ENCODE peak calls at places on chromosome 18, in six cellular contexts. G, B, A, P, C and U are unnamed samples.

GRCh38 chr18:33440011-33440383 is 524 bp downstream of the CCDC178 start:
- DNase-seq in G (no peak), B (no peak), C (peak), A (no peak), P (peak), U (peak)

GRCh38 chr18:24656044-24656443 is 195.6 kb downstream of the HRH4 start:
- DNase-seq in C (no peak), B (no peak), A (no peak), P (no peak), G (no peak), U (no peak)

GRCh38 chr18:14942275-14942674 is 194.3 kb downstream of the ANKRD30B start:
- DNase-seq in G (no peak), B (no peak), C (no peak), P (no peak), A (no peak), U (no peak)

GRCh38 chr18:78992041-78992735 is 12.6 kb downstream of the SALL3 start:
- DNase-seq in A (no peak), C (no peak), P (no peak), G (no peak), B (no peak), U (no peak)

GRCh38 chr18:80252136-80252535 is 4.8 kb upstream of the PARD6G start:
- DNase-seq in B (no peak), A (no peak), P (no peak), G (no peak), C (no peak), U (no peak)

GRCh38 chr18:62131305-62131909 is 55.4 kb downstream of the PIGN start:
- DNase-seq in C (peak), A (peak), G (peak), B (no peak), P (peak), U (peak)

GRCh38 chr18:74806700-74807416 is 209.2 kb downstream of the ZNF407 start:
- DNase-seq in B (no peak), G (no peak), C (no peak), A (no peak), P (no peak), U (no peak)

GRCh38 chr18:53771664-53772063 is 452.8 kb downstream of the MBD2 start:
- DNase-seq in B (no peak), C (no peak), A (no peak), G (no peak), P (no peak), U (no peak)

GRCh38 chr18:57698571-57699276 is 77.1 kb upstream of the NARS1 start:
- DNase-seq in A (no peak), B (no peak), P (peak), G (no peak), C (no peak), U (no peak)

GRCh38 chr18:46333371-46334199 is 229.4 kb downstream of the HAUS1 start:
- DNase-seq in A (peak), B (no peak), C (no peak), P (peak), G (peak), U (no peak)

GRCh38 chr18:76621782-76622495 is 126.9 kb upstream of the ZNF516 start:
- DNase-seq in G (no peak), P (peak), A (peak), B (no peak), C (no peak), U (no peak)

GRCh38 chr18:44117821-44118220 is 562.9 kb upstream of the SETBP1 start:
- DNase-seq in A (no peak), C (no peak), P (no peak), B (no peak), G (no peak), U (no peak)

GRCh38 chr18:42025491-42025890 is 70.5 kb downstream of the PIK3C3 start:
- DNase-seq in C (no peak), P (no peak), B (no peak), G (no peak), A (no peak), U (no peak)

GRCh38 chr18:48319796-48320638 is 89.2 kb downstream of the ZBTB7C start:
- DNase-seq in A (no peak), P (no peak), B (no peak), G (no peak), C (no peak), U (peak)

GRCh38 chr18:35618703-35619102 is 37.2 kb downstream of the GALNT1 start:
- DNase-seq in C (no peak), P (no peak), G (no peak), A (no peak), B (no peak), U (no peak)

GRCh38 chr18:26549486-26550435 is 1.4 kb upstream of the KCTD1 start:
- DNase-seq in P (peak), G (peak), A (peak), B (peak), C (peak), U (peak)
- TF ChIP-seq POLR2A in P (no peak), G (no peak), A (no peak), B (no peak), C (no peak), U (peak)

DNA sequence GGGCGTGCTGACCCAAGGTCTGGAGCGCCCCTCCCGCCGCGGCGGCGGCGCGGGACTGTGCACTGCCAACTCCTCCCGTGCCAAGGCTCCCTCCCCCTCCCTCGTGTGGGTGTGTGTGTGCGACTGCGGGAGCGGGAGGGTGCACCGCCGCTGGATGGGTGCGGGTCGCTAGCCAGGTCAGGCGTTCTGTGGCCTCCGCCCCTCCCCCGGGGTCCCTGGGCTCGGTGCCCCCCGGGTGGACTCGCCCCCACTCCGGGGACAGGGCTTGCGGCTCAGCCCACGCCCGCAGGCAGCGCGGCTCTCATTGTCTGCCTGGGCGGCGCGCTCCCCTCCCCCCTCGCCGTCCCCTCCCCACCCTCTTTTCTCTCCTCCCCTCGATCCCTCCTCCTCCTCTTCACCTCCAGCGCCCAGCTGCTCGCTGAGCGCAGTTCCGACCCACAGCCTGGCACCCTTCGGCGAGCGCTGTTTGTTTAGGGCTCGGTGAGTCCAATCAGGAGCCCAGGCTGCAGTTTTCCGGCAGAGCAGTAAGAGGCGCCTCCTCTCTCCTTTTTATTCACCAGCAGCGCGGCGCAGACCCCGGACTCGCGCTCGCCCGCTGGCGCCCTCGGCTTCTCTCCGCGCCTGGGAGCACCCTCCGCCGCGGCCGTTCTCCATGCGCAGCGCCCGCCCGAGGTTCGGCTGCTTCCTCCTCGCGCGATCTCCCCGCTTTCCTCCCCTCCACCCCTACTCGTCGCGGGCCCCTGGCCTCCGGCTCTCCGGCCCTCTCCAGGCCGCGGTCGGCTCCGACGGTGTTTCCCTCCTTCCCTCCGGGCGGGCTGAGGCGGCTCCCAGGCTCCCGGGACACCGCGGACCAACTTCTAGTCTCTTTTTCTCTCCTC is at the start of gene GATA6:
- DNase-seq in G (peak), A (peak), C (peak), B (no peak), P (peak), U (peak)
- TF ChIP-seq POLR2A in G (no peak), A (no peak), C (no peak), B (no peak), P (peak), U (peak)

GRCh38 chr18:51032193-51032592 is 2.2 kb downstream of the SMAD4 start:
- DNase-seq in P (no peak), G (no peak), C (no peak), A (no peak), B (no peak), U (no peak)

GRCh38 chr18:51029378-51029693 is 677 bp upstream of the SMAD4 start:
- DNase-seq in C (no peak), B (no peak), A (no peak), G (no peak), P (no peak), U (no peak)

GRCh38 chr18:51028201-51028805 is 1.7 kb upstream of the SMAD4 start:
- DNase-seq in G (no peak), B (no peak), P (no peak), A (peak), C (no peak), U (peak)

GRCh38 chr18:51030537-51031258 is 685 bp downstream of the SMAD4 start:
- DNase-seq in A (peak), P (peak), C (peak), G (peak), B (peak), U (peak)

GRCh38 chr18:51029694-51030536 is at the start of gene SMAD4:
- DNase-seq in G (peak), P (peak), A (peak), C (peak), B (peak), U (peak)
- TF ChIP-seq POLR2A in G (peak), P (peak), A (peak), C (no peak), B (peak), U (peak)

GRCh38 chr18:70290482-70291294 is 1.8 kb downstream of the SOCS6 start:
- DNase-seq in A (no peak), C (no peak), P (no peak), B (no peak), G (no peak), U (no peak)

GRCh38 chr18:70287731-70288130 is 1.1 kb upstream of the SOCS6 start:
- DNase-seq in P (no peak), C (no peak), B (no peak), G (no peak), A (no peak), U (no peak)

GRCh38 chr18:70289351-70290330 is 796 bp downstream of the SOCS6 start:
- DNase-seq in P (peak), G (no peak), A (peak), B (no peak), C (peak), U (peak)

GRCh38 chr18:70288171-70288850 is 534 bp upstream of the SOCS6 start:
- DNase-seq in P (peak), B (no peak), C (peak), A (peak), G (no peak), U (peak)

DNA sequence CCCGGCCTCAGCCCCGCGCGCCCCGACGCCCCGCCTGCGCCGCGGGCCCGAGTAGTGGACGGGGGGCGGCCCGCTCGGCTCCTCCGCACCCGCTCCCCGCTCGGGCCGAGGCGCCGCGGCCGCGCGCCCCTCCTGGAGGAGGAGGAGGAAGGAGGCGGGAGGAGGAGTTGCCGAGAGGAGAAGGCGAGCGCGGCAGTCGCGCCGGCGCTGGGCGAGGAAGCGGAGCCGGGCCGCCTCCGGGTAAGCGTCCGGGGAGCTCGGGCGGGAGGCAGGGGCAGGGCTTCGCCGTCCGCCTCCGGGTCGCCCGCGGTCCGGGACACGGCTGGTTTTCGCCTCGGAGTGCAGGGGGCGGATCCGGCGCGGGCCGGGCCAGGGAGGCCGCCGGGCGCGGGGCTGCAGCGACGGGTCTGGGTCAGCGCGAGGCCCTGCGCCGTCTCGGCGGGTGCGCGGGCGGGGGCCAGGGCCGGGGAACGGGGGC is at the start of gene SOCS6:
- DNase-seq in C (peak), P (peak), B (no peak), A (peak), G (no peak), U (peak)
- TF ChIP-seq POLR2A in C (no peak), P (no peak), B (peak), A (peak), G (no peak), U (peak)

GRCh38 chr18:32371384-32371783 is 99.3 kb downstream of the GAREM1 start:
- DNase-seq in G (no peak), A (no peak), B (no peak), C (no peak), P (no peak), U (no peak)

GRCh38 chr18:32372047-32372380 is 98.7 kb downstream of the GAREM1 start:
- DNase-seq in B (no peak), P (no peak), A (no peak), C (no peak), G (no peak), U (no peak)

GRCh38 chr18:32373505-32373904 is 97.2 kb downstream of the GAREM1 start:
- DNase-seq in A (no peak), C (no peak), B (no peak), G (no peak), P (no peak), U (no peak)

GRCh38 chr18:32373995-32374394 is 96.7 kb downstream of the GAREM1 start:
- DNase-seq in B (no peak), C (no peak), A (no peak), P (no peak), G (no peak), U (peak)

GRCh38 chr18:32372381-32373061 is 98.2 kb downstream of the GAREM1 start:
- DNase-seq in A (no peak), G (peak), P (peak), C (peak), B (peak), U (peak)
- TF ChIP-seq POLR2A in A (no peak), G (no peak), P (no peak), C (no peak), B (no peak), U (no peak)